ENCODE peak calls at places on chromosomes 12 and 14, in five cellular contexts. One of them, this sample, is unnamed.

GRCh38 chr14:33401326-33401725 is 462.6 kb downstream of the NPAS3 start:
- DNase-seq in uterus: no peak
- DNase-seq in GM12865: no peak
- DNase-seq in lower lobe of right lung: no peak
- DNase-seq in GM20000: no peak
- DNase-seq in this sample: no peak

GRCh38 chr12:124754949-124755800 is 108.5 kb downstream of the SCARB1 start:
- DNase-seq in lower lobe of right lung: peak
- DNase-seq in uterus: peak
- DNase-seq in GM12865: no peak
- DNase-seq in GM20000: peak
- DNase-seq in this sample: no peak

GRCh38 chr12:108029081-108029790 is 99.9 kb upstream of the WSCD2 start:
- DNase-seq in lower lobe of right lung: no peak
- DNase-seq in GM20000: no peak
- DNase-seq in uterus: no peak
- DNase-seq in GM12865: no peak
- DNase-seq in this sample: no peak

GRCh38 chr12:124864326-124864752 is 675 bp upstream of the SCARB1 start:
- DNase-seq in uterus: peak
- DNase-seq in GM20000: no peak
- DNase-seq in GM12865: no peak
- DNase-seq in lower lobe of right lung: no peak
- DNase-seq in this sample: no peak

GRCh38 chr12:110349521-110350151 is 53.9 kb downstream of the ANAPC7 start:
- DNase-seq in GM20000: peak
- DNase-seq in uterus: no peak
- DNase-seq in lower lobe of right lung: no peak
- DNase-seq in GM12865: no peak
- DNase-seq in this sample: no peak

GRCh38 chr12:89307665-89308253 is 44.5 kb downstream of the DUSP6 start:
- DNase-seq in lower lobe of right lung: no peak
- DNase-seq in GM12865: no peak
- DNase-seq in GM20000: no peak
- DNase-seq in uterus: no peak
- DNase-seq in this sample: no peak

GRCh38 chr12:74468401-74468800 is 69.2 kb upstream of the ATXN7L3B start:
- DNase-seq in lower lobe of right lung: no peak
- DNase-seq in GM12865: no peak
- DNase-seq in uterus: no peak
- DNase-seq in GM20000: no peak
- DNase-seq in this sample: no peak

GRCh38 chr12:119036878-119037493 is 55.6 kb downstream of the SRRM4 start:
- DNase-seq in GM20000: peak
- DNase-seq in GM12865: peak
- DNase-seq in uterus: no peak
- DNase-seq in lower lobe of right lung: no peak
- DNase-seq in this sample: no peak

GRCh38 chr14:22699801-22700564 is 55.8 kb upstream of the OR6J1 start:
- DNase-seq in uterus: no peak
- DNase-seq in lower lobe of right lung: no peak
- DNase-seq in GM12865: no peak
- DNase-seq in GM20000: no peak
- DNase-seq in this sample: no peak

GRCh38 chr14:72577521-72577920 is 316.4 kb downstream of the DPF3 start:
- DNase-seq in GM12865: no peak
- DNase-seq in GM20000: no peak
- DNase-seq in uterus: no peak
- DNase-seq in lower lobe of right lung: no peak
- DNase-seq in this sample: no peak

GRCh38 chr14:24164591-24164991 is 3.5 kb downstream of the IRF9 start:
- DNase-seq in uterus: no peak
- DNase-seq in lower lobe of right lung: peak
- DNase-seq in GM20000: no peak
- DNase-seq in GM12865: no peak
- DNase-seq in this sample: no peak

GRCh38 chr12:28800129-28800528 is 348.9 kb upstream of the FAR2 start:
- DNase-seq in uterus: no peak
- DNase-seq in GM12865: peak
- DNase-seq in GM20000: no peak
- DNase-seq in lower lobe of right lung: no peak
- DNase-seq in this sample: no peak

GRCh38 chr14:64960762-64961276 is 11.3 kb downstream of the RAB15 start:
- DNase-seq in uterus: no peak
- DNase-seq in GM12865: no peak
- DNase-seq in lower lobe of right lung: no peak
- DNase-seq in GM20000: no peak
- DNase-seq in this sample: no peak

GRCh38 chr14:55127491-55127951 is 1.5 kb upstream of the LGALS3 start:
- DNase-seq in GM20000: no peak
- DNase-seq in uterus: no peak
- DNase-seq in lower lobe of right lung: no peak
- DNase-seq in GM12865: no peak
- DNase-seq in this sample: no peak

GRCh38 chr12:15522574-15523187 is 200.4 kb downstream of the PTPRO start:
- DNase-seq in GM12865: peak
- DNase-seq in GM20000: peak
- DNase-seq in lower lobe of right lung: no peak
- DNase-seq in uterus: no peak
- DNase-seq in this sample: no peak

GRCh38 chr14:82075566-82075965 is 541.9 kb upstream of the SEL1L start:
- DNase-seq in GM12865: peak
- DNase-seq in uterus: no peak
- DNase-seq in GM20000: peak
- DNase-seq in lower lobe of right lung: no peak
- DNase-seq in this sample: no peak

GRCh38 chr12:12716151-12716844 is 870 bp upstream of the CDKN1B start:
- DNase-seq in uterus: no peak
- DNase-seq in GM12865: no peak
- DNase-seq in lower lobe of right lung: no peak
- DNase-seq in GM20000: no peak
- DNase-seq in this sample: no peak

GRCh38 chr12:32776258-32776657 is 20.6 kb upstream of the YARS2 start:
- DNase-seq in GM12865: no peak
- DNase-seq in lower lobe of right lung: no peak
- DNase-seq in GM20000: no peak
- DNase-seq in uterus: no peak
- DNase-seq in this sample: no peak

GRCh38 chr12:19131020-19131431 is 1.5 kb downstream of the PLEKHA5 start:
- DNase-seq in GM12865: no peak
- DNase-seq in lower lobe of right lung: no peak
- DNase-seq in GM20000: peak
- DNase-seq in uterus: no peak
- DNase-seq in this sample: no peak

GRCh38 chr14:70192915-70193314 is 4.2 kb upstream of the SLC8A3 start:
- DNase-seq in uterus: no peak
- DNase-seq in GM20000: no peak
- DNase-seq in lower lobe of right lung: no peak
- DNase-seq in GM12865: no peak
- DNase-seq in this sample: no peak

GRCh38 chr12:121085113-121085841 is 46.2 kb upstream of the OASL start:
- DNase-seq in uterus: no peak
- DNase-seq in lower lobe of right lung: no peak
- DNase-seq in GM20000: no peak
- DNase-seq in GM12865: no peak
- DNase-seq in this sample: no peak

GRCh38 chr12:124569375-124570148 is 2.1 kb upstream of the NCOR2 start:
- DNase-seq in uterus: no peak
- DNase-seq in lower lobe of right lung: no peak
- DNase-seq in GM12865: no peak
- DNase-seq in GM20000: no peak
- DNase-seq in this sample: no peak

GRCh38 chr12:132143328-132144071 is 619 bp downstream of the DDX51 start:
- DNase-seq in uterus: no peak
- DNase-seq in GM20000: peak
- DNase-seq in GM12865: peak
- DNase-seq in lower lobe of right lung: no peak
- DNase-seq in this sample: no peak

GRCh38 chr12:48973992-48974673 is 2.6 kb upstream of the WNT10B start:
- DNase-seq in GM12865: no peak
- DNase-seq in lower lobe of right lung: peak
- DNase-seq in GM20000: peak
- DNase-seq in uterus: no peak
- DNase-seq in this sample: no peak

GRCh38 chr14:100641274-100641860 is 54.1 kb upstream of the BEGAIN start:
- DNase-seq in GM12865: no peak
- DNase-seq in GM20000: no peak
- DNase-seq in uterus: no peak
- DNase-seq in lower lobe of right lung: no peak
- DNase-seq in this sample: no peak
- TF ChIP-seq CTCF in GM12865: no peak
- TF ChIP-seq CTCF in GM20000: no peak
- TF ChIP-seq CTCF in uterus: no peak
- TF ChIP-seq CTCF in lower lobe of right lung: no peak
- TF ChIP-seq CTCF in this sample: no peak

GRCh38 chr12:116673713-116674112 is 64.2 kb downstream of the SPRING1 start:
- DNase-seq in lower lobe of right lung: no peak
- DNase-seq in GM20000: no peak
- DNase-seq in uterus: no peak
- DNase-seq in GM12865: peak
- DNase-seq in this sample: no peak
- TF ChIP-seq CTCF in lower lobe of right lung: no peak
- TF ChIP-seq CTCF in GM20000: peak
- TF ChIP-seq CTCF in uterus: no peak
- TF ChIP-seq CTCF in GM12865: no peak
- TF ChIP-seq CTCF in this sample: no peak

DNA sequence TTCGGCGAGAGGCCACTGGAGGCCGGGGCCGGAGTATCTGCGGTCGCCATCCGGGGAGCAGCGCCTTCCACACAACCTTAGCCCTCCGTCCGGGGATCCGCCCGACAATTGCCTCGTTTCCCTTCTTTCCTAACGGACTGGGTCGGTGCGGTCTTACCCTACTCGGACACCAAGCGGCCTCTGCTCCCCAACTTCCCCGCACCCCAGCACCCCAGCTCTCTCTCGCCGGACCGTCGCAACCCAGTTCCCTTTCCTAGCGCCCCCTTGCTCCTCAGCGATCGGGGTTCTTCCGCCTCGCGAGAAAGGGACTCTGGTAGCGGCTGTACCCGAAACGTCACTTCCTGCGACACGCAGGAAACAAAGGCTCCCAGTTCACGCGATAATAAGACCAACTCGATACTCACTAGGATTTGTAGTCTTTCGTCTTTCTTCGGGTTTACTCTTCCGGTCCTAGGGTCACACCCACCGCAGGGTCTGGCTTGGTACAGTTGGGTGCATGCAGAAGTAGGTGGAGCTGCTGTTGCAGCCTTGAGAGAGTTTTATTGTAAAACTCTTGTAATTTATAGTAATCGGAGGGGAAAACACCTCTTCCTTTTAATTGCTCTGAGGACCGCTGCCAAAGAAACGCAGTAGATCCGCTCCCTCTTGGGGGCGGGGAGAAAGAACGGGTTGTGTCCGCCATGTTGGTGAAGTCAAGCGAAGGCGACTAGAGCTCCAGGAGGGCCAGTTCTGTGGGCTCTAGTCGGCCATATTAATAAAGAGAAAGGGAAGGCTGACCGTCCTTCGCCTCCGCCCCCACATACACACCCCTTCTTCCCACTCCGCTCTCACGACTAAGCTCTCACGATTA is at the start of the genes THAP2 and ZFC3H1:
- DNase-seq in uterus: peak
- DNase-seq in GM12865: peak
- DNase-seq in lower lobe of right lung: peak
- DNase-seq in GM20000: peak
- DNase-seq in this sample: peak
- TF ChIP-seq CTCF in uterus: peak
- TF ChIP-seq CTCF in GM12865: peak
- TF ChIP-seq CTCF in lower lobe of right lung: peak
- TF ChIP-seq CTCF in GM20000: no peak
- TF ChIP-seq CTCF in this sample: peak

DNA sequence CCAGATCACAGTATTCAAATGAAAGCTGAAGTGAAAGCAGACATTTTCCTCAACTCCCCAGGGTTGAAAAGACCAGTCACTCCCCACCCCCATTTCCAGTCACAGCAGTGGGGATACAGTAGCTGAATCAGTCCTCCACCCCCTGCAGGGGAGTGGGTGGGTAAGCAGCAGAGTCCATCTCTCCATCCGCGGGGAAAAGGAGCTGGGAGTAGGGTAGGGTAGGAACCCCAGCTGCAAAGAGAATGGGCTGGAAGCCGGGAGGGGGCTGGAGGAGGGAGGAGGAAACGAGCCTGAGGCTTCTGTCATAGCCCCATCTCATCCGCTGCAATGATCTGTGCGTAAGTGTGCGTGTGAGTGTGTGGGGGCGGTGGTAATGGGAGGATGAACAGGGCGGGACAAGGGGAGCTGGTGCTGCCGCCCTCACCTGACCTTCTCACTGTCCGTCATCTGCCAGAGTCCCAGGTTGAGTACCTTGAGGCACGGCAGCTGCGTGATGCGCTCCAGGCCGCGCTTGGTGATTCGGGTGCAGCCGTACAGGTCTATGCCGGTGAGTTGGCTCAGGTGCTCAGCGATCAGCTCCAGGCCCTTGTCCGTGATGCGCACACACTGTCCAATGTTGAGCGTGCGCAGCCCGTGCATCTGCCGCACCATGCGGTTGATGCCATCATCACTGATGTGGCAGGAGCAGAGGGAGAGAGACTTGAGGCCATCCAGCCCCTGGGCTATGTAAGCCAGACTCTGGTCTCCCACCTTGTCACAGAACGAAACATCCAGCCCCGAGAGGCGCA is 1.7 kb downstream of the FBXL14 start:
- DNase-seq in uterus: no peak
- DNase-seq in GM20000: peak
- DNase-seq in lower lobe of right lung: peak
- DNase-seq in GM12865: peak
- DNase-seq in this sample: no peak
- TF ChIP-seq CTCF in uterus: no peak
- TF ChIP-seq CTCF in GM20000: no peak
- TF ChIP-seq CTCF in lower lobe of right lung: no peak
- TF ChIP-seq CTCF in GM12865: no peak
- TF ChIP-seq CTCF in this sample: no peak

GRCh38 chr12:41932470-41932991 is 212.1 kb downstream of the GXYLT1 start:
- DNase-seq in lower lobe of right lung: peak
- DNase-seq in GM12865: peak
- DNase-seq in GM20000: peak
- DNase-seq in uterus: peak
- DNase-seq in this sample: no peak
- TF ChIP-seq CTCF in lower lobe of right lung: peak
- TF ChIP-seq CTCF in GM12865: no peak
- TF ChIP-seq CTCF in GM20000: no peak
- TF ChIP-seq CTCF in uterus: no peak
- TF ChIP-seq CTCF in this sample: no peak

GRCh38 chr14:101737414-101738367 is 23.8 kb upstream of the PPP2R5C start:
- DNase-seq in GM12865: peak
- DNase-seq in GM20000: peak
- DNase-seq in lower lobe of right lung: no peak
- DNase-seq in uterus: no peak
- DNase-seq in this sample: no peak
- TF ChIP-seq CTCF in GM12865: peak
- TF ChIP-seq CTCF in GM20000: peak
- TF ChIP-seq CTCF in lower lobe of right lung: peak
- TF ChIP-seq CTCF in uterus: no peak
- TF ChIP-seq CTCF in this sample: no peak

This sample was measured in AG09319.